ENCODE peak calls at places on chromosomes 2 and 18, in four cellular contexts. Z is A549, D is transverse colon, V is suprapubic skin. P is an unnamed sample.

GRCh38 chr2:1742680-1743395 is 1.5 kb downstream of the PXDN start:
- DNase-seq in Z (peak; percentile 58), V (peak; percentile 83), D (peak; percentile 70), P (peak; percentile 82)

GRCh38 chr2:75224636-75225094 is 25.3 kb upstream of the TACR1 start:
- DNase-seq in Z (no peak), D (no peak), V (no peak), P (no peak)

GRCh38 chr18:8797206-8797605 is 91.8 kb downstream of the MTCL1 start:
- DNase-seq in Z (peak; percentile 16), V (no peak), D (peak; percentile 34), P (no peak)

GRCh38 chr18:75112486-75113096 is 96.3 kb downstream of the PTGR3 start:
- DNase-seq in V (no peak), D (no peak), Z (no peak), P (no peak)

GRCh38 chr2:21469564-21469963 is 345.8 kb downstream of the TDRD15 start:
- DNase-seq in Z (no peak), D (no peak), V (no peak), P (no peak)

GRCh38 chr2:10520154-10520553 is 72.0 kb upstream of the ODC1 start:
- DNase-seq in Z (no peak), D (no peak), V (no peak), P (no peak)

GRCh38 chr2:241180495-241180894 is 8.0 kb upstream of the ANO7 start:
- DNase-seq in D (no peak), V (no peak), Z (peak; percentile 34), P (no peak)

GRCh38 chr2:133262888-133263287 is 305.4 kb downstream of the NCKAP5 start:
- DNase-seq in V (no peak), D (no peak), Z (peak; percentile 35), P (no peak)

GRCh38 chr2:128642316-128642715 is 323.6 kb upstream of the HS6ST1 start:
- DNase-seq in V (peak; percentile 25), D (no peak), Z (no peak), P (no peak)

GRCh38 chr2:42809131-42809875 is 16.9 kb upstream of the HAAO start:
- DNase-seq in D (peak; percentile 32), Z (no peak), V (no peak), P (peak; percentile 72)

GRCh38 chr18:36095936-36096519 is 28.7 kb upstream of the RPRD1A start:
- DNase-seq in Z (peak; percentile 69), D (no peak), V (no peak), P (no peak)

GRCh38 chr2:186459009-186459408 is 27.1 kb upstream of the ZC3H15 start:
- DNase-seq in V (no peak), Z (peak; percentile 47), D (no peak), P (no peak)

GRCh38 chr2:235584269-235585007 is 90.6 kb downstream of the AGAP1 start:
- DNase-seq in Z (no peak), V (no peak), D (no peak), P (no peak)

GRCh38 chr2:69935011-69935410 is 20.1 kb downstream of the MXD1 start:
- DNase-seq in D (no peak), Z (no peak), V (no peak), P (no peak)

GRCh38 chr2:215773728-215774127 is 239.6 kb downstream of the MREG start:
- DNase-seq in Z (peak; percentile 57), V (no peak), D (no peak), P (peak; percentile 34)

GRCh38 chr2:162839419-162839818 is 852 bp upstream of the KCNH7 start:
- DNase-seq in D (no peak), V (no peak), Z (no peak), P (no peak)

GRCh38 chr18:46736736-46737135 is 20.1 kb downstream of the ST8SIA5 start:
- DNase-seq in Z (no peak), V (no peak), D (no peak), P (no peak)

GRCh38 chr2:201194097-201194496 is 11.2 kb downstream of the CASP10 start:
- DNase-seq in D (no peak), V (no peak), Z (no peak), P (no peak)

GRCh38 chr2:112634874-112635157 is 10.9 kb upstream of the SLC20A1 start:
- DNase-seq in V (peak; percentile 26), Z (no peak), D (no peak), P (no peak)

GRCh38 chr2:178163395-178163794 is 30.9 kb upstream of the OSBPL6 start:
- DNase-seq in Z (no peak), V (no peak), D (no peak), P (no peak)

GRCh38 chr2:173997269-173997668 is 32.1 kb upstream of the SP3 start:
- DNase-seq in Z (no peak), D (peak; percentile 76), V (peak; percentile 93), P (peak; percentile 87)

GRCh38 chr2:217795706-217796465 is 206.9 kb downstream of the TNS1 start:
- DNase-seq in Z (no peak), D (no peak), V (peak; percentile 51), P (no peak)

GRCh38 chr2:219675206-219675605 is 47.8 kb downstream of the SLC4A3 start:
- DNase-seq in V (no peak), D (no peak), Z (no peak), P (no peak)

GRCh38 chr2:2743164-2743571 is 412.1 kb upstream of the MYT1L start:
- DNase-seq in V (peak; percentile 76), Z (no peak), D (no peak), P (no peak)

GRCh38 chr18:79197531-79197930 is 128.3 kb downstream of the ATP9B start:
- DNase-seq in V (no peak), D (no peak), Z (no peak), P (no peak)

GRCh38 chr2:121707920-121708361 is 28.7 kb downstream of the NIFK start:
- DNase-seq in D (peak; percentile 66), V (no peak), Z (peak; percentile 73), P (no peak)

GRCh38 chr2:79952561-79952960 is 352.0 kb downstream of the LRRTM1 start:
- DNase-seq in D (no peak), V (no peak), Z (no peak), P (no peak)

GRCh38 chr2:166610180-166610919 is 116.3 kb upstream of the SCN7A start:
- DNase-seq in Z (no peak), V (no peak), D (no peak), P (no peak)

GRCh38 chr2:51013060-51013746 is 18.7 kb downstream of the NRXN1 start:
- DNase-seq in V (no peak), Z (no peak), D (peak; percentile 26), P (no peak)

GRCh38 chr2:187435078-187435477 is 13.0 kb downstream of the CALCRL start:
- DNase-seq in V (no peak), D (no peak), Z (no peak), P (no peak)

GRCh38 chr2:156779416-156780117 is 343.4 kb downstream of the GPD2 start:
- DNase-seq in D (peak; percentile 21), V (no peak), Z (no peak), P (no peak)

GRCh38 chr2:199760574-199760973 is 90.4 kb downstream of the FTCDNL1 start:
- DNase-seq in D (no peak), Z (no peak), V (no peak), P (no peak)

GRCh38 chr18:12944724-12945123 is 3.1 kb upstream of the SEH1L start:
- DNase-seq in D (peak; percentile 34), Z (no peak), V (peak; percentile 67), P (peak; percentile 27)

GRCh38 chr18:12943200-12943599 is 4.6 kb upstream of the SEH1L start:
- DNase-seq in V (no peak), Z (no peak), D (no peak), P (no peak)

GRCh38 chr18:12947355-12948054 is at the start of gene SEH1L:
- DNase-seq in Z (peak; percentile 98), D (peak; percentile 100), V (peak; percentile 100), P (peak; percentile 98)

GRCh38 chr18:12948055-12948804 is 419 bp downstream of the SEH1L start:
- DNase-seq in V (peak; percentile 98), Z (peak; percentile 94), D (peak; percentile 96), P (peak; percentile 90)

DNA sequence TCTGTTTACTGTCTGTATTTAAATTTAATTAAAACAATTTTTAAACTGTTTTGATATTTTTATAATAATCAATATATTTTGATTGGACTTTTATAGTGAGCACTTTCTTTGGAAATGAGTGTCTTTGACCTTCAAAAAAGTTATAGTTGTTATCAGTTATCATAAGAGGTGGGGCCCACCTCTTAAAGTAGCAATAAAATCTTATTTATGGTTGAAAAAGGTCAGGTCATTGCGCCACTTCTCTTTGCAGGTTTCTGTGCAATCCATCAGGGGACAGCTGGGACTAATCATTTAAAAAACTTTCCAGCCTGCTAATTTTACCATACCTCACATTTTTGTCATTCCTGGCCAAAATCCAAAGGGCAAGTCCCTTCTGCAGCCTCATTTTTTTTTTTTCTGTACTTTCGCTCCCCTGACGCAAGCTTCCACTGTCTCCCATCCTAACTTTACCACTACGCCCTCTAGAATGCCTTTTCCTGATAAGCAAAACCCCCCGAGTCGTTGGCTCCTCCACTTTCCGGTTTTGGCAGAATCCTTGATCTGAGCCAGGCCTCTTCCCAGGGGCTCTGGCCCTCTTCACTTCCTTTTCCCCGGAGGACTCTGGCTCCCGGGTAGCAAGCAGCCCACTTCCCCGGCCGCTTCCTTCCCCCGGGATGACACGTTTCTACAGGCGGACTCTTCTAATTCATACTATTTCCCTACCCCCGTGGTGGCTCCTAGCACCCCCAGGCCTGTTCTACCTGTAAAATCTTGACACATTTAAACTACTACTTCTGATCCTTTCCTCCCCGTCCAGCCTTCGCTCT is 1.1 kb upstream of the SEH1L start:
- DNase-seq in Z (peak; percentile 58), D (peak; percentile 47), V (peak; percentile 74), P (peak; percentile 34)
- TF ChIP-seq EP300 in Z (no peak), D (no peak), V (no peak), P (no peak)

DNA sequence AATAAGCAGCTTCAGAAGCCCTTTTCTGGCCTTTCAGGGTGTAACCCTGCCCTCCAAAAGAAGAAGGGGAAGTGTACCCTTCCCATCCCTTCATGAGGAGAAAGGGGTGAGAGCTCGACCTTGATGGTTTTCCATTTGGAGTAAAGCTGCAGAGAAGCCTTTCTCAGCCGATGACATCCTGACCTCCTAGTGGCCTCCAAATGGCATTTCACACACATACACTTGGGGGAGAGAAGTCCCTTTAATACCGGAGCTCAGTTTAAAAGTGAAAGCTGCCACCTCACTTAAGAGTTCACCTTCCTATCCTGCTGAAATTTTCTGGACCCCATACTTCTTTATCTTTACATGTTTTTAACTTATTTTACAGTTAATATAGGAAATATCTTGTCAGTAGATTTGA is 716.7 kb downstream of the DCDC2C start:
- DNase-seq in Z (no peak), V (no peak), D (no peak), P (no peak)
- TF ChIP-seq CTCF in Z (no peak), V (no peak), D (no peak), P (no peak)

GRCh38 chr2:28401411-28401810 is 8.8 kb downstream of the FOSL2 start:
- DNase-seq in D (no peak), V (no peak), Z (no peak), P (no peak)
- H3K4me1 ChIP-seq in D (peaks cover 75% of the 10 kb centered on the region), V (peaks cover 95% of the 10 kb centered on the region), Z (peaks cover 95% of the 10 kb centered on the region), P (peaks cover 46% of the 10 kb centered on the region)

GRCh38 chr2:239574434-239575156 is 173.8 kb upstream of the HDAC4 start:
- DNase-seq in Z (no peak), V (no peak), D (no peak), P (no peak)
- TF ChIP-seq EP300 in Z (no peak), V (no peak), D (no peak), P (no peak)

GRCh38 chr2:106708189-106708588 is 177.8 kb downstream of the ST6GAL2 start:
- DNase-seq in D (no peak), Z (no peak), V (no peak), P (no peak)
- TF ChIP-seq CTCF in D (no peak), Z (no peak), V (no peak), P (no peak)